ENCODE peak calls at places on chromosomes 4 and X, in six cellular contexts. U is stimulated activated CD4-positive, alpha-beta T cell treated with anti-CD3 and anti-CD28 coated beads, Interleukin-15, amount 100 ng/mL, for 1 hour; H is hypothalamus; V is left ventricle myocardium inferior; M is stimulated activated CD8-positive, alpha-beta memory T cell treated with anti-CD3 and anti-CD28 coated beads, Interleukin-12 subunit alpha, Interleukin-12 subunit beta, amount 100 ng/mL, for 1 hour; N is germinal center. Q is an unnamed sample.

GRCh38 chr4:16767251-16767650 is 131.2 kb downstream of the LDB2 start:
- DNase-seq in H (no peak), V (no peak), N (no peak), M (no peak), U (no peak), Q (no peak)

GRCh38 chr4:121252224-121252806 is 88.2 kb upstream of the TNIP3 start:
- DNase-seq in U (peak), H (peak), V (peak), M (peak), N (peak), Q (no peak)

GRCh38 chr4:7394681-7395451 is 39.9 kb downstream of the PSAPL1 start:
- DNase-seq in U (no peak), N (no peak), V (no peak), M (no peak), H (no peak), Q (no peak)

GRCh38 chrX:101357166-101357795 is 8.7 kb upstream of the TIMM8A start:
- DNase-seq in U (no peak), V (no peak), N (no peak), M (no peak), H (no peak), Q (no peak)

GRCh38 chr4:77804471-77804870 is 14.7 kb downstream of the CNOT6L start:
- DNase-seq in N (no peak), U (no peak), H (no peak), V (no peak), M (no peak), Q (no peak)

GRCh38 chr4:1252928-1253492 is 4.1 kb upstream of the CTBP1 start:
- DNase-seq in U (no peak), V (no peak), H (no peak), N (no peak), M (no peak), Q (no peak)

GRCh38 chr4:145069361-145069760 is 28.6 kb downstream of the ANAPC10 start:
- DNase-seq in V (no peak), M (no peak), H (no peak), U (no peak), N (no peak), Q (no peak)

GRCh38 chr4:104494822-104495559 is at the start of gene CXXC4:
- DNase-seq in V (peak), N (no peak), M (no peak), H (peak), U (no peak), Q (peak)

GRCh38 chrX:84168095-84168494 is 19.9 kb downstream of the RPS6KA6 start:
- DNase-seq in M (no peak), H (no peak), N (no peak), V (no peak), U (no peak), Q (no peak)

GRCh38 chr4:31984872-31985271 is 1264.7 kb downstream of the PCDH7 start:
- DNase-seq in H (no peak), U (no peak), V (no peak), N (no peak), M (no peak), Q (no peak)

GRCh38 chr4:165192500-165192898 is 14.9 kb upstream of the KLHL2 start:
- DNase-seq in M (no peak), N (no peak), V (no peak), U (no peak), H (no peak), Q (no peak)

GRCh38 chr4:23476514-23477090 is 413.2 kb downstream of the PPARGC1A start:
- DNase-seq in U (no peak), V (no peak), H (no peak), M (no peak), N (no peak), Q (no peak)